ENCODE peak calls at places on chromosomes 11 and 22, in six cellular contexts. One of them, this sample, is unnamed.

GRCh38 chr22:41873391-41873790 is 40.5 kb downstream of the SREBF2 start:
- DNase-seq in HCT116: no peak
- DNase-seq in NCI-H1048: no peak
- DNase-seq in tibial artery: no peak
- DNase-seq in KBM-7: no peak
- DNase-seq in AG08395: no peak
- DNase-seq in this sample: no peak

GRCh38 chr22:17742528-17742902 is 31.8 kb downstream of the BID start:
- DNase-seq in HCT116: peak; percentile 59
- DNase-seq in NCI-H1048: peak; percentile 44
- DNase-seq in tibial artery: no peak
- DNase-seq in KBM-7: peak; percentile 68
- DNase-seq in AG08395: peak; percentile 88
- DNase-seq in this sample: peak; percentile 56

GRCh38 chr11:133619973-133620372 is 87.7 kb upstream of the OPCML start:
- DNase-seq in HCT116: no peak
- DNase-seq in NCI-H1048: no peak
- DNase-seq in tibial artery: no peak
- DNase-seq in KBM-7: no peak
- DNase-seq in AG08395: no peak
- DNase-seq in this sample: no peak

GRCh38 chr11:112756166-112756565 is 205.1 kb upstream of the NCAM1 start:
- DNase-seq in HCT116: no peak
- DNase-seq in NCI-H1048: no peak
- DNase-seq in tibial artery: no peak
- DNase-seq in KBM-7: no peak
- DNase-seq in AG08395: no peak
- DNase-seq in this sample: no peak

GRCh38 chr22:17237031-17237668 is 17.9 kb upstream of the ADA2 start:
- DNase-seq in HCT116: no peak
- DNase-seq in NCI-H1048: no peak
- DNase-seq in tibial artery: no peak
- DNase-seq in KBM-7: peak; percentile 11
- DNase-seq in AG08395: no peak
- DNase-seq in this sample: no peak

GRCh38 chr22:29346659-29347058 is 31.2 kb upstream of the RASL10A start:
- DNase-seq in HCT116: no peak
- DNase-seq in NCI-H1048: no peak
- DNase-seq in tibial artery: no peak
- DNase-seq in KBM-7: no peak
- DNase-seq in AG08395: no peak
- DNase-seq in this sample: no peak

GRCh38 chr11:97349201-97349600 is 959.4 kb downstream of the JRKL start:
- DNase-seq in HCT116: no peak
- DNase-seq in NCI-H1048: no peak
- DNase-seq in tibial artery: no peak
- DNase-seq in KBM-7: no peak
- DNase-seq in AG08395: no peak
- DNase-seq in this sample: no peak

GRCh38 chr11:123371506-123372297 is 58.4 kb upstream of the GRAMD1B start:
- DNase-seq in HCT116: no peak
- DNase-seq in NCI-H1048: no peak
- DNase-seq in tibial artery: no peak
- DNase-seq in KBM-7: no peak
- DNase-seq in AG08395: no peak
- DNase-seq in this sample: no peak

GRCh38 chr11:123461164-123461563 is 31.1 kb downstream of the GRAMD1B start:
- DNase-seq in HCT116: no peak
- DNase-seq in NCI-H1048: no peak
- DNase-seq in tibial artery: peak; percentile 41
- DNase-seq in KBM-7: no peak
- DNase-seq in AG08395: no peak
- DNase-seq in this sample: no peak

GRCh38 chr11:64088159-64089026 is 52.7 kb downstream of the FLRT1 start:
- DNase-seq in HCT116: peak; percentile 6
- DNase-seq in NCI-H1048: no peak
- DNase-seq in tibial artery: no peak
- DNase-seq in KBM-7: no peak
- DNase-seq in AG08395: no peak
- DNase-seq in this sample: no peak

GRCh38 chr11:43920598-43921419 is 21.6 kb upstream of the C11orf96 start:
- DNase-seq in HCT116: peak; percentile 86
- DNase-seq in NCI-H1048: no peak
- DNase-seq in tibial artery: peak; percentile 84
- DNase-seq in KBM-7: no peak
- DNase-seq in AG08395: peak; percentile 97
- DNase-seq in this sample: peak; percentile 94

GRCh38 chr22:50545522-50546325 is at the start of gene KLHDC7B:
- DNase-seq in HCT116: no peak
- DNase-seq in NCI-H1048: no peak
- DNase-seq in tibial artery: no peak
- DNase-seq in KBM-7: no peak
- DNase-seq in AG08395: no peak
- DNase-seq in this sample: peak; percentile 75

GRCh38 chr11:74004694-74005615 is 3.9 kb downstream of the UCP3 start:
- DNase-seq in HCT116: no peak
- DNase-seq in NCI-H1048: no peak
- DNase-seq in tibial artery: no peak
- DNase-seq in KBM-7: no peak
- DNase-seq in AG08395: no peak
- DNase-seq in this sample: no peak

GRCh38 chr22:47565607-47566006 is 803.2 kb downstream of the TBC1D22A start:
- DNase-seq in HCT116: no peak
- DNase-seq in NCI-H1048: no peak
- DNase-seq in tibial artery: no peak
- DNase-seq in KBM-7: no peak
- DNase-seq in AG08395: no peak
- DNase-seq in this sample: no peak

GRCh38 chr22:42641801-42642413 is 1.5 kb upstream of the ATP5MGL start:
- DNase-seq in HCT116: no peak
- DNase-seq in NCI-H1048: no peak
- DNase-seq in tibial artery: no peak
- DNase-seq in KBM-7: no peak
- DNase-seq in AG08395: no peak
- DNase-seq in this sample: no peak

GRCh38 chr11:3849297-3849874 is 6.1 kb upstream of the STIM1 start:
- DNase-seq in HCT116: no peak
- DNase-seq in NCI-H1048: no peak
- DNase-seq in tibial artery: no peak
- DNase-seq in KBM-7: peak; percentile 85
- DNase-seq in AG08395: peak; percentile 58
- DNase-seq in this sample: peak; percentile 33

GRCh38 chr11:117443269-117444186 is 115.9 kb downstream of the CEP164 start:
- DNase-seq in HCT116: no peak
- DNase-seq in NCI-H1048: no peak
- DNase-seq in tibial artery: peak; percentile 38
- DNase-seq in KBM-7: peak; percentile 23
- DNase-seq in AG08395: peak; percentile 75
- DNase-seq in this sample: peak; percentile 7

GRCh38 chr11:280762-281485 is 2.7 kb downstream of the NLRP6 start:
- DNase-seq in HCT116: no peak
- DNase-seq in NCI-H1048: no peak
- DNase-seq in tibial artery: no peak
- DNase-seq in KBM-7: peak; percentile 39
- DNase-seq in AG08395: no peak
- DNase-seq in this sample: no peak

GRCh38 chr22:26648761-26649363 is 8.5 kb upstream of the MIAT start:
- DNase-seq in HCT116: no peak
- DNase-seq in NCI-H1048: no peak
- DNase-seq in tibial artery: no peak
- DNase-seq in KBM-7: peak; percentile 58
- DNase-seq in AG08395: no peak
- DNase-seq in this sample: no peak

GRCh38 chr11:46658259-46658658 is 40.9 kb downstream of the ATG13 start:
- DNase-seq in HCT116: no peak
- DNase-seq in NCI-H1048: no peak
- DNase-seq in tibial artery: peak; percentile 82
- DNase-seq in KBM-7: no peak
- DNase-seq in AG08395: no peak
- DNase-seq in this sample: no peak

GRCh38 chr11:128288368-128288767 is 299.0 kb downstream of the ETS1 start:
- DNase-seq in HCT116: no peak
- DNase-seq in NCI-H1048: no peak
- DNase-seq in tibial artery: no peak
- DNase-seq in KBM-7: no peak
- DNase-seq in AG08395: no peak
- DNase-seq in this sample: no peak

GRCh38 chr11:2837096-2837601 is 48.4 kb downstream of the CDKN1C start:
- DNase-seq in HCT116: peak; percentile 18
- DNase-seq in NCI-H1048: no peak
- DNase-seq in tibial artery: peak; percentile 82
- DNase-seq in KBM-7: no peak
- DNase-seq in AG08395: peak; percentile 93
- DNase-seq in this sample: peak; percentile 54

GRCh38 chr11:34425863-34426262 is 12.9 kb upstream of the CAT start:
- DNase-seq in HCT116: no peak
- DNase-seq in NCI-H1048: no peak
- DNase-seq in tibial artery: no peak
- DNase-seq in KBM-7: peak; percentile 93
- DNase-seq in AG08395: peak; percentile 38
- DNase-seq in this sample: no peak

GRCh38 chr11:95977534-95978174 is 53.7 kb upstream of the MTMR2 start:
- DNase-seq in HCT116: no peak
- DNase-seq in NCI-H1048: no peak
- DNase-seq in tibial artery: no peak
- DNase-seq in KBM-7: no peak
- DNase-seq in AG08395: no peak
- DNase-seq in this sample: peak; percentile 15

GRCh38 chr11:129457321-129457720 is 81.7 kb downstream of the BARX2 start:
- DNase-seq in HCT116: no peak
- DNase-seq in NCI-H1048: no peak
- DNase-seq in tibial artery: no peak
- DNase-seq in KBM-7: no peak
- DNase-seq in AG08395: no peak
- DNase-seq in this sample: no peak

GRCh38 chr11:3840289-3840869 is 380 bp downstream of the RHOG start:
- DNase-seq in HCT116: no peak
- DNase-seq in NCI-H1048: no peak
- DNase-seq in tibial artery: no peak
- DNase-seq in KBM-7: peak; percentile 58
- DNase-seq in AG08395: no peak
- DNase-seq in this sample: no peak

GRCh38 chr11:119262668-119263351 is 54.1 kb downstream of the MCAM start:
- DNase-seq in HCT116: no peak
- DNase-seq in NCI-H1048: no peak
- DNase-seq in tibial artery: no peak
- DNase-seq in KBM-7: peak; percentile 41
- DNase-seq in AG08395: peak; percentile 36
- DNase-seq in this sample: no peak

GRCh38 chr22:37607010-37607911 is 1.4 kb upstream of the GGA1 start:
- DNase-seq in HCT116: peak; percentile 83
- DNase-seq in NCI-H1048: peak; percentile 77
- DNase-seq in tibial artery: peak; percentile 65
- DNase-seq in KBM-7: peak; percentile 80
- DNase-seq in AG08395: peak; percentile 75
- DNase-seq in this sample: peak; percentile 59

GRCh38 chr11:35173011-35173511 is 34.1 kb downstream of the CD44 start:
- DNase-seq in HCT116: no peak
- DNase-seq in NCI-H1048: no peak
- DNase-seq in tibial artery: peak; percentile 73
- DNase-seq in KBM-7: no peak
- DNase-seq in AG08395: no peak
- DNase-seq in this sample: no peak

GRCh38 chr11:116656011-116656410 is 116.8 kb downstream of the BUD13 start:
- DNase-seq in HCT116: no peak
- DNase-seq in NCI-H1048: no peak
- DNase-seq in tibial artery: no peak
- DNase-seq in KBM-7: no peak
- DNase-seq in AG08395: no peak
- DNase-seq in this sample: no peak

GRCh38 chr22:17969732-17970131 is 54.6 kb downstream of the MICAL3 start:
- DNase-seq in HCT116: no peak
- DNase-seq in NCI-H1048: no peak
- DNase-seq in tibial artery: no peak
- DNase-seq in KBM-7: no peak
- DNase-seq in AG08395: peak; percentile 86
- DNase-seq in this sample: peak; percentile 28

GRCh38 chr22:45999379-45999971 is 22.5 kb upstream of the WNT7B start:
- DNase-seq in HCT116: no peak
- DNase-seq in NCI-H1048: no peak
- DNase-seq in tibial artery: no peak
- DNase-seq in KBM-7: no peak
- DNase-seq in AG08395: no peak
- DNase-seq in this sample: no peak

GRCh38 chr11:123757976-123758375 is 3.7 kb upstream of the OR6X1 start:
- DNase-seq in HCT116: no peak
- DNase-seq in NCI-H1048: no peak
- DNase-seq in tibial artery: no peak
- DNase-seq in KBM-7: no peak
- DNase-seq in AG08395: no peak
- DNase-seq in this sample: no peak

GRCh38 chr11:125263268-125263790 is 98.8 kb downstream of the PKNOX2 start:
- DNase-seq in HCT116: no peak
- DNase-seq in NCI-H1048: no peak
- DNase-seq in tibial artery: peak; percentile 28
- DNase-seq in KBM-7: no peak
- DNase-seq in AG08395: peak; percentile 91
- DNase-seq in this sample: no peak

GRCh38 chr11:114610984-114611944 is 15.7 kb upstream of the NXPE4 start:
- DNase-seq in HCT116: no peak
- DNase-seq in NCI-H1048: no peak
- DNase-seq in tibial artery: no peak
- DNase-seq in KBM-7: no peak
- DNase-seq in AG08395: no peak
- DNase-seq in this sample: no peak

GRCh38 chr11:118882489-118882888 is 1.2 kb upstream of the CXCR5 start:
- DNase-seq in HCT116: no peak
- DNase-seq in NCI-H1048: no peak
- DNase-seq in tibial artery: no peak
- DNase-seq in KBM-7: peak; percentile 87
- DNase-seq in AG08395: no peak
- DNase-seq in this sample: no peak

GRCh38 chr11:35725880-35726279 is 63.3 kb downstream of the TRIM44 start:
- DNase-seq in HCT116: peak; percentile 26
- DNase-seq in NCI-H1048: no peak
- DNase-seq in tibial artery: no peak
- DNase-seq in KBM-7: no peak
- DNase-seq in AG08395: peak; percentile 23
- DNase-seq in this sample: no peak

GRCh38 chr11:63764712-63765631 is 3.6 kb downstream of the ZFTA start:
- DNase-seq in HCT116: no peak
- DNase-seq in NCI-H1048: no peak
- DNase-seq in tibial artery: no peak
- DNase-seq in KBM-7: no peak
- DNase-seq in AG08395: no peak
- DNase-seq in this sample: no peak

GRCh38 chr11:2325123-2325522 is 23.3 kb downstream of the TSPAN32 start:
- DNase-seq in HCT116: no peak
- DNase-seq in NCI-H1048: no peak
- DNase-seq in tibial artery: no peak
- DNase-seq in KBM-7: no peak
- DNase-seq in AG08395: no peak
- DNase-seq in this sample: no peak